ENCODE peak calls at places on chromosomes 12 and 14, in nine cellular contexts. One of them, this sample, is unnamed.
A peak's percentile ranks its signal among the peaks of the same experiment; 100 is the strongest.

GRCh38 chr14:94307410-94307992 is 14.4 kb upstream of the SERPINA10 start:
- DNase-seq in Kasumi-1: peak; percentile 38
- DNase-seq in renal cortical epithelial cell: no peak
- DNase-seq in HT1080: peak; percentile 39
- DNase-seq in AG08396: no peak
- DNase-seq in tibial artery: no peak
- DNase-seq in C1 segment of cervical spinal cord: no peak
- DNase-seq in pons: no peak
- DNase-seq in GM23338: peak; percentile 72
- DNase-seq in this sample: no peak

GRCh38 chr14:53927171-53927570 is 29.5 kb downstream of the BMP4 start:
- DNase-seq in AG08396: peak; percentile 42
- DNase-seq in renal cortical epithelial cell: no peak
- DNase-seq in tibial artery: no peak
- DNase-seq in C1 segment of cervical spinal cord: no peak
- DNase-seq in HT1080: no peak
- DNase-seq in Kasumi-1: no peak
- DNase-seq in pons: no peak
- DNase-seq in GM23338: no peak
- DNase-seq in this sample: no peak

GRCh38 chr12:84375472-84375871 is 537.1 kb downstream of the SLC6A15 start:
- DNase-seq in HT1080: no peak
- DNase-seq in AG08396: no peak
- DNase-seq in C1 segment of cervical spinal cord: no peak
- DNase-seq in pons: no peak
- DNase-seq in GM23338: no peak
- DNase-seq in tibial artery: no peak
- DNase-seq in renal cortical epithelial cell: no peak
- DNase-seq in Kasumi-1: no peak
- DNase-seq in this sample: no peak

GRCh38 chr14:83991666-83992065 is 1538.3 kb upstream of the FLRT2 start:
- DNase-seq in AG08396: no peak
- DNase-seq in HT1080: no peak
- DNase-seq in Kasumi-1: no peak
- DNase-seq in renal cortical epithelial cell: no peak
- DNase-seq in C1 segment of cervical spinal cord: no peak
- DNase-seq in tibial artery: no peak
- DNase-seq in pons: no peak
- DNase-seq in GM23338: no peak
- DNase-seq in this sample: no peak

GRCh38 chr12:47188576-47189441 is 109.0 kb upstream of the AMIGO2 start:
- DNase-seq in GM23338: no peak
- DNase-seq in HT1080: peak; percentile 27
- DNase-seq in renal cortical epithelial cell: peak; percentile 22
- DNase-seq in tibial artery: no peak
- DNase-seq in Kasumi-1: no peak
- DNase-seq in pons: no peak
- DNase-seq in AG08396: peak; percentile 27
- DNase-seq in C1 segment of cervical spinal cord: no peak
- DNase-seq in this sample: peak; percentile 34

GRCh38 chr14:76968621-76969063 is 59.9 kb downstream of the IRF2BPL start:
- DNase-seq in Kasumi-1: no peak
- DNase-seq in pons: no peak
- DNase-seq in tibial artery: no peak
- DNase-seq in C1 segment of cervical spinal cord: no peak
- DNase-seq in GM23338: peak; percentile 75
- DNase-seq in HT1080: no peak
- DNase-seq in renal cortical epithelial cell: no peak
- DNase-seq in AG08396: no peak
- DNase-seq in this sample: no peak

GRCh38 chr12:51819851-51820720 is 28.4 kb downstream of the FIGNL2 start:
- DNase-seq in C1 segment of cervical spinal cord: peak; percentile 63
- DNase-seq in Kasumi-1: no peak
- DNase-seq in renal cortical epithelial cell: no peak
- DNase-seq in AG08396: peak; percentile 69
- DNase-seq in HT1080: peak; percentile 50
- DNase-seq in tibial artery: no peak
- DNase-seq in GM23338: peak; percentile 22
- DNase-seq in pons: no peak
- DNase-seq in this sample: peak; percentile 67

GRCh38 chr14:69612014-69612758 is 790 bp downstream of the SUSD6 start:
- DNase-seq in C1 segment of cervical spinal cord: no peak
- DNase-seq in GM23338: peak; percentile 61
- DNase-seq in tibial artery: no peak
- DNase-seq in renal cortical epithelial cell: no peak
- DNase-seq in pons: peak; percentile 61
- DNase-seq in AG08396: no peak
- DNase-seq in HT1080: peak; percentile 28
- DNase-seq in Kasumi-1: peak; percentile 48
- DNase-seq in this sample: peak; percentile 67

GRCh38 chr12:52627395-52628110 is 9.2 kb upstream of the KRT73 start:
- DNase-seq in GM23338: no peak
- DNase-seq in C1 segment of cervical spinal cord: no peak
- DNase-seq in AG08396: no peak
- DNase-seq in HT1080: no peak
- DNase-seq in renal cortical epithelial cell: no peak
- DNase-seq in tibial artery: no peak
- DNase-seq in Kasumi-1: no peak
- DNase-seq in pons: no peak
- DNase-seq in this sample: no peak

GRCh38 chr12:14442221-14442881 is 76.9 kb downstream of the ATF7IP start:
- DNase-seq in GM23338: no peak
- DNase-seq in AG08396: no peak
- DNase-seq in C1 segment of cervical spinal cord: no peak
- DNase-seq in Kasumi-1: no peak
- DNase-seq in pons: no peak
- DNase-seq in renal cortical epithelial cell: no peak
- DNase-seq in tibial artery: no peak
- DNase-seq in HT1080: no peak
- DNase-seq in this sample: no peak

GRCh38 chr14:103123128-103123633 is at the start of gene TNFAIP2:
- DNase-seq in Kasumi-1: no peak
- DNase-seq in renal cortical epithelial cell: no peak
- DNase-seq in tibial artery: peak; percentile 80
- DNase-seq in pons: no peak
- DNase-seq in AG08396: peak; percentile 80
- DNase-seq in C1 segment of cervical spinal cord: peak; percentile 35
- DNase-seq in GM23338: peak; percentile 85
- DNase-seq in HT1080: no peak
- DNase-seq in this sample: peak; percentile 88

GRCh38 chr12:109727039-109727723 is 13.6 kb downstream of the FAM222A start:
- DNase-seq in Kasumi-1: no peak
- DNase-seq in tibial artery: peak; percentile 64
- DNase-seq in pons: peak; percentile 97
- DNase-seq in C1 segment of cervical spinal cord: peak; percentile 90
- DNase-seq in HT1080: no peak
- DNase-seq in GM23338: no peak
- DNase-seq in renal cortical epithelial cell: no peak
- DNase-seq in AG08396: no peak
- DNase-seq in this sample: no peak

GRCh38 chr14:77889971-77890442 is 90.1 kb downstream of the ADCK1 start:
- DNase-seq in GM23338: no peak
- DNase-seq in AG08396: peak; percentile 30
- DNase-seq in Kasumi-1: no peak
- DNase-seq in pons: no peak
- DNase-seq in renal cortical epithelial cell: peak; percentile 69
- DNase-seq in C1 segment of cervical spinal cord: no peak
- DNase-seq in HT1080: peak; percentile 85
- DNase-seq in tibial artery: no peak
- DNase-seq in this sample: peak; percentile 56

GRCh38 chr12:26631846-26632245 is 201.1 kb downstream of the ITPR2 start:
- DNase-seq in pons: no peak
- DNase-seq in HT1080: no peak
- DNase-seq in Kasumi-1: no peak
- DNase-seq in tibial artery: no peak
- DNase-seq in GM23338: no peak
- DNase-seq in AG08396: no peak
- DNase-seq in C1 segment of cervical spinal cord: no peak
- DNase-seq in renal cortical epithelial cell: peak; percentile 18
- DNase-seq in this sample: no peak

GRCh38 chr12:2083561-2083960 is 30.8 kb downstream of the CACNA1C start:
- DNase-seq in C1 segment of cervical spinal cord: no peak
- DNase-seq in pons: no peak
- DNase-seq in tibial artery: no peak
- DNase-seq in GM23338: no peak
- DNase-seq in Kasumi-1: no peak
- DNase-seq in renal cortical epithelial cell: peak; percentile 1
- DNase-seq in HT1080: no peak
- DNase-seq in AG08396: no peak
- DNase-seq in this sample: no peak

GRCh38 chr12:96501139-96501741 is 11.9 kb downstream of the CFAP54 start:
- DNase-seq in GM23338: peak; percentile 45
- DNase-seq in C1 segment of cervical spinal cord: no peak
- DNase-seq in AG08396: peak; percentile 54
- DNase-seq in HT1080: peak; percentile 96
- DNase-seq in pons: no peak
- DNase-seq in tibial artery: no peak
- DNase-seq in Kasumi-1: no peak
- DNase-seq in renal cortical epithelial cell: peak; percentile 96
- DNase-seq in this sample: peak; percentile 57

GRCh38 chr12:102484017-102484731 is 3.8 kb upstream of the IGF1 start:
- DNase-seq in tibial artery: peak; percentile 76
- DNase-seq in pons: peak; percentile 66
- DNase-seq in Kasumi-1: peak; percentile 29
- DNase-seq in HT1080: peak; percentile 34
- DNase-seq in renal cortical epithelial cell: peak; percentile 32
- DNase-seq in C1 segment of cervical spinal cord: peak; percentile 38
- DNase-seq in AG08396: peak; percentile 66
- DNase-seq in GM23338: peak; percentile 70
- DNase-seq in this sample: peak; percentile 86

GRCh38 chr12:80195143-80195726 is 95.9 kb downstream of the OTOGL start:
- DNase-seq in pons: no peak
- DNase-seq in AG08396: peak; percentile 41
- DNase-seq in renal cortical epithelial cell: peak; percentile 67
- DNase-seq in Kasumi-1: peak; percentile 77
- DNase-seq in tibial artery: no peak
- DNase-seq in GM23338: peak; percentile 73
- DNase-seq in HT1080: peak; percentile 39
- DNase-seq in C1 segment of cervical spinal cord: no peak
- DNase-seq in this sample: peak; percentile 63

GRCh38 chr12:49763006-49763591 is 21.7 kb downstream of the TMBIM6 start:
- DNase-seq in Kasumi-1: peak; percentile 72
- DNase-seq in GM23338: peak; percentile 90
- DNase-seq in tibial artery: peak; percentile 74
- DNase-seq in pons: peak; percentile 40
- DNase-seq in C1 segment of cervical spinal cord: peak; percentile 57
- DNase-seq in renal cortical epithelial cell: no peak
- DNase-seq in HT1080: peak; percentile 51
- DNase-seq in AG08396: peak; percentile 64
- DNase-seq in this sample: peak; percentile 76

GRCh38 chr12:125634813-125635212 is 569.6 kb downstream of the AACS start:
- DNase-seq in Kasumi-1: no peak
- DNase-seq in pons: no peak
- DNase-seq in C1 segment of cervical spinal cord: no peak
- DNase-seq in AG08396: no peak
- DNase-seq in tibial artery: no peak
- DNase-seq in HT1080: no peak
- DNase-seq in renal cortical epithelial cell: no peak
- DNase-seq in GM23338: no peak
- DNase-seq in this sample: no peak

GRCh38 chr12:131903270-131904255 is 9.1 kb downstream of the ULK1 start:
- DNase-seq in AG08396: no peak
- DNase-seq in tibial artery: peak; percentile 60
- DNase-seq in pons: no peak
- DNase-seq in GM23338: no peak
- DNase-seq in C1 segment of cervical spinal cord: no peak
- DNase-seq in HT1080: no peak
- DNase-seq in renal cortical epithelial cell: no peak
- DNase-seq in Kasumi-1: no peak
- DNase-seq in this sample: no peak

GRCh38 chr12:22670762-22671161 is 45.8 kb downstream of the ETNK1 start:
- DNase-seq in renal cortical epithelial cell: peak; percentile 16
- DNase-seq in pons: no peak
- DNase-seq in tibial artery: no peak
- DNase-seq in AG08396: no peak
- DNase-seq in HT1080: no peak
- DNase-seq in C1 segment of cervical spinal cord: no peak
- DNase-seq in Kasumi-1: no peak
- DNase-seq in GM23338: no peak
- DNase-seq in this sample: no peak

GRCh38 chr14:59688224-59689170 is 111.9 kb upstream of the CCDC175 start:
- DNase-seq in AG08396: peak; percentile 57
- DNase-seq in C1 segment of cervical spinal cord: no peak
- DNase-seq in Kasumi-1: peak; percentile 65
- DNase-seq in HT1080: peak; percentile 49
- DNase-seq in renal cortical epithelial cell: peak; percentile 26
- DNase-seq in pons: peak; percentile 33
- DNase-seq in GM23338: peak; percentile 82
- DNase-seq in tibial artery: peak; percentile 77
- DNase-seq in this sample: peak; percentile 58

GRCh38 chr14:103213331-103213730 is 90.1 kb downstream of the TNFAIP2 start:
- DNase-seq in renal cortical epithelial cell: peak; percentile 61
- DNase-seq in GM23338: no peak
- DNase-seq in AG08396: no peak
- DNase-seq in C1 segment of cervical spinal cord: no peak
- DNase-seq in HT1080: no peak
- DNase-seq in Kasumi-1: no peak
- DNase-seq in tibial artery: no peak
- DNase-seq in pons: no peak
- DNase-seq in this sample: no peak

GRCh38 chr14:61889914-61890351 is 127.7 kb downstream of the SNAPC1 start:
- DNase-seq in AG08396: no peak
- DNase-seq in pons: peak; percentile 66
- DNase-seq in tibial artery: no peak
- DNase-seq in Kasumi-1: peak; percentile 3
- DNase-seq in GM23338: peak; percentile 30
- DNase-seq in C1 segment of cervical spinal cord: no peak
- DNase-seq in HT1080: no peak
- DNase-seq in renal cortical epithelial cell: no peak
- DNase-seq in this sample: no peak

GRCh38 chr14:100611811-100612480 is 24.7 kb upstream of the BEGAIN start:
- DNase-seq in HT1080: no peak
- DNase-seq in renal cortical epithelial cell: no peak
- DNase-seq in Kasumi-1: no peak
- DNase-seq in GM23338: no peak
- DNase-seq in AG08396: no peak
- DNase-seq in pons: no peak
- DNase-seq in tibial artery: peak; percentile 48
- DNase-seq in C1 segment of cervical spinal cord: no peak
- DNase-seq in this sample: no peak

GRCh38 chr12:10607885-10608458 is 5.4 kb downstream of the MAGOHB start:
- DNase-seq in C1 segment of cervical spinal cord: no peak
- DNase-seq in tibial artery: no peak
- DNase-seq in AG08396: no peak
- DNase-seq in pons: no peak
- DNase-seq in HT1080: no peak
- DNase-seq in GM23338: peak; percentile 59
- DNase-seq in renal cortical epithelial cell: peak; percentile 9
- DNase-seq in Kasumi-1: peak; percentile 18
- DNase-seq in this sample: peak; percentile 16

GRCh38 chr14:22370084-22370847 is 218.8 kb downstream of the DAD1 start:
- DNase-seq in HT1080: peak; percentile 65
- DNase-seq in C1 segment of cervical spinal cord: peak; percentile 13
- DNase-seq in tibial artery: peak; percentile 90
- DNase-seq in AG08396: no peak
- DNase-seq in GM23338: no peak
- DNase-seq in pons: peak; percentile 29
- DNase-seq in renal cortical epithelial cell: peak; percentile 90
- DNase-seq in Kasumi-1: no peak
- DNase-seq in this sample: peak; percentile 38

GRCh38 chr14:80278293-80279037 is 67.2 kb upstream of the DIO2 start:
- DNase-seq in renal cortical epithelial cell: peak; percentile 80
- DNase-seq in GM23338: no peak
- DNase-seq in HT1080: no peak
- DNase-seq in Kasumi-1: no peak
- DNase-seq in AG08396: peak; percentile 7
- DNase-seq in pons: no peak
- DNase-seq in tibial artery: no peak
- DNase-seq in C1 segment of cervical spinal cord: no peak
- DNase-seq in this sample: peak; percentile 11

GRCh38 chr14:91517013-91517412 is 6.9 kb upstream of the PPP4R3A start:
- DNase-seq in AG08396: no peak
- DNase-seq in pons: no peak
- DNase-seq in GM23338: no peak
- DNase-seq in HT1080: no peak
- DNase-seq in C1 segment of cervical spinal cord: no peak
- DNase-seq in tibial artery: no peak
- DNase-seq in renal cortical epithelial cell: no peak
- DNase-seq in Kasumi-1: peak; percentile 35
- DNase-seq in this sample: no peak

GRCh38 chr12:124456652-124457152 is 110.7 kb downstream of the NCOR2 start:
- DNase-seq in GM23338: no peak
- DNase-seq in C1 segment of cervical spinal cord: no peak
- DNase-seq in Kasumi-1: peak; percentile 38
- DNase-seq in tibial artery: peak; percentile 75
- DNase-seq in renal cortical epithelial cell: no peak
- DNase-seq in HT1080: no peak
- DNase-seq in AG08396: no peak
- DNase-seq in pons: no peak
- DNase-seq in this sample: no peak